ENCODE peak calls at places on chromosomes 4 and X, in eight cellular contexts. B is HFFc6, T is body of pancreas, G is RWPE1, L is fibroblast of pulmonary artery, P is tibial nerve, N is DND-41, D is breast epithelium. W is an unnamed sample.

GRCh38 chr4:102217345-102217744 is 127.9 kb downstream of the SLC39A8 start:
- DNase-seq in T (no peak), D (no peak), N (no peak), B (peak), P (no peak), G (no peak), L (no peak), W (no peak)

GRCh38 chrX:154051210-154051810 is 31.6 kb upstream of the IRAK1 start:
- DNase-seq in P (peak), G (peak), B (peak), T (peak), L (peak), N (peak), D (peak), W (peak)

GRCh38 chr4:57110635-57111546 is 706 bp upstream of the IGFBP7 start:
- DNase-seq in T (peak), B (peak), G (peak), N (peak), P (peak), D (peak), L (peak), W (no peak)

GRCh38 chr4:112403072-112403945 is 106.1 kb downstream of the ALPK1 start:
- DNase-seq in P (no peak), N (no peak), D (no peak), B (no peak), G (no peak), L (peak), T (no peak), W (no peak)

GRCh38 chrX:45400380-45400779 is 199.7 kb upstream of the DIPK2B start:
- DNase-seq in L (peak), G (no peak), N (no peak), T (no peak), P (no peak), B (peak), D (no peak), W (no peak)

GRCh38 chr4:54784188-54784671 is 126.5 kb downstream of the KIT start:
- DNase-seq in L (peak), B (peak), N (no peak), G (no peak), D (peak), T (peak), P (peak), W (peak)

GRCh38 chrX:139967300-139967699 is 2.0 kb upstream of the CXorf66 start:
- DNase-seq in D (no peak), G (no peak), P (no peak), L (peak), N (no peak), B (no peak), T (no peak), W (no peak)

GRCh38 chrX:30982467-30982866 is 89.4 kb downstream of the FTHL17 start:
- DNase-seq in P (no peak), D (no peak), N (no peak), G (no peak), B (no peak), T (no peak), L (no peak), W (no peak)

GRCh38 chr4:1019726-1020470 is 8.5 kb downstream of the FGFRL1 start:
- DNase-seq in L (no peak), N (no peak), D (no peak), G (no peak), P (no peak), T (no peak), B (no peak), W (no peak)
- TF ChIP-seq CTCF in L (no peak), N (no peak), D (no peak), G (no peak), P (no peak), T (no peak), B (no peak), W (no peak)

GRCh38 chr4:13143234-13143633 is 340.9 kb downstream of the RAB28 start:
- DNase-seq in D (no peak), N (no peak), G (no peak), T (no peak), L (no peak), P (no peak), B (no peak), W (no peak)

GRCh38 chr4:13142191-13142590 is 341.9 kb downstream of the RAB28 start:
- DNase-seq in T (no peak), B (no peak), G (no peak), N (no peak), L (no peak), D (no peak), P (no peak), W (no peak)

DNA sequence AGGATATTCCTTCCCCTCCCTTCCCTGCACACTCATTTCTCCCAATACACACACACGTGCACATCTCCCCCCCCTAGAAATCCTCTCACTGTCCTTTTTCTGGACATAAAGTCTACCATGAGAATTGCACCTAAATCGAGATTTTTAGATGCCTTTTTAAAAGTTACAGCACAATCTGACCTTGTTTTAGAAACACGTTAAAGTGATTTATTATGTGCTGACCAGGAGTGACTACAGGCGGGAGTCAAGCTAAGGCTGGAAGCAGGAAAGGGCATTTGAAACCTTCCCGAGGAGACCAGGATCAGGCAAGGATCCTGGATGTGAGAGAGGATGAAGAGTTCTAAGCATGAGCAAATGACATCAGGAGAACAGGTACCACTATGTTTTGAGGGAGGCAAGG is 340.4 kb downstream of the RAB28 start:
- DNase-seq in N (no peak), P (no peak), G (no peak), T (no peak), D (no peak), B (no peak), L (no peak), W (no peak)
- TF ChIP-seq CTCF in N (no peak), P (no peak), G (no peak), T (no peak), D (no peak), B (no peak), L (no peak), W (no peak)

GRCh38 chrX:119783026-119783425 is 8.4 kb downstream of the RPL39 start:
- DNase-seq in P (no peak), N (no peak), B (no peak), D (no peak), G (no peak), L (no peak), T (no peak), W (no peak)

GRCh38 chrX:119784747-119785446 is 6.5 kb downstream of the RPL39 start:
- DNase-seq in G (no peak), D (no peak), N (peak), L (peak), T (peak), B (peak), P (no peak), W (peak)
- TF ChIP-seq CTCF in G (no peak), D (no peak), N (peak), L (peak), T (no peak), B (peak), P (peak), W (peak)

GRCh38 chrX:46805270-46805669 is 31.6 kb upstream of the RP2 start:
- DNase-seq in B (no peak), D (no peak), G (no peak), T (no peak), P (no peak), L (no peak), N (no peak), W (no peak)

DNA sequence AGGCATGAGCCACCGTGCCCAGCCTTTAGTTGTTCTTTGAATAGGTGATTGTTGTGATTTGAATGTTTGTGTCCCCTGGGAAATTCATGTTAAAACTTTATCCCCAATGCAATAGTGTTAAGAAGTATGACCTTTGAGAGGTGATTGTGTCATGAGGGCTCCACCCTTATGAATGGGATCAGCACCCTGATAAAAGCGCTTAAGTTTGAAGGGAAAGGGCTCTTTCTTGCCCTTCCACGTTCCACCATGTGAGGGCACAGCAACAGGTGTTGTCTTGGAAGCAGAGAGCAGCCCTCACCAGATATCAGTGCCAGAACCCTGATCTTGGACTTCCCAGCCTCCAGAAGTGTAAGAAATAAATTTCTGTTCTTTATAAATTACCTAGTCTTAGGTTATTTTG is 33.7 kb upstream of the RP2 start:
- DNase-seq in P (no peak), B (no peak), T (no peak), L (no peak), G (no peak), N (no peak), D (no peak), W (no peak)
- TF ChIP-seq CTCF in P (no peak), B (peak), T (no peak), L (peak), G (no peak), N (peak), D (no peak), W (no peak)

GRCh38 chrX:19225906-19226305 is 103.6 kb upstream of the ADGRG2 start:
- DNase-seq in N (no peak), P (no peak), B (no peak), T (no peak), L (peak), G (peak), D (no peak), W (no peak)
- TF ChIP-seq CTCF in N (no peak), P (no peak), B (no peak), T (no peak), L (no peak), G (no peak), D (no peak), W (no peak)

DNA sequence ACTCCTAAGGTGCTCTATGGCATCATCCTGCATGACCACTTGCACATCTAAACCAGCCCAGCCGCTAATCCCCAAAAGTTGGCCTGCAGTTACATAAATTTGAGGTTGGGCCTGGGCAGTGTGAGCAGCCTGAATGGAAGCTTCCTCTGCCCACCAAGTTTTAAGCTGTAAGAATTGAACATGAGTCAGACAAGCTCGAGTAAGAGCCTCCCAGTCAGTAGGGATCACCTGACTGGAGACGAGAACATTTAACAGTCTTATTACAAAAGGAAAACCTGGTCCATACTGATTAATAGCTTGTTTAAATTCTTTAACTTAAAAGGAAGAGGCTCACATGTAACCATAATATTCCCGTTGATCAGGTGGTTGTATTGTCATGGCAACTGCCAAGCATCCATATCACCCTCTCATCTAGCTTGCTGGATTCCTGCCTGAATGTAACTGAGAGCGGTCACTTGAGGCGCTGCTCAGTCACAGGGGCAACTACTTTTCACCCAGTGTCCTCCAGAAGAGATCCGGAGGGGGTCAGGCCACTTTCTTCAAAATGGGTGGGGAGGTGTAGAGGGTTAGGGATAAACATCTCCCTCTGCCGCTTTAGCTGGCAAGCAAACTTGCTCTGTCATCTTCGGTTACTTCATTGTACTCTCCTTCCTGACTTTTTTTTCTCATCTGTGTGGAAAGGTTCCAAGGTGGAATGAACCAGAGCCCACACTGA is 56.6 kb upstream of the WDR1 start:
- DNase-seq in N (no peak), B (peak), P (no peak), D (peak), L (peak), T (no peak), G (no peak), W (no peak)
- TF ChIP-seq CTCF in N (no peak), B (peak), P (no peak), D (no peak), L (peak), T (no peak), G (no peak), W (no peak)

GRCh38 chr4:28007693-28008092 is 1147.1 kb downstream of the STIM2 start:
- DNase-seq in N (no peak), G (no peak), T (no peak), L (no peak), D (peak), B (no peak), P (no peak), W (no peak)

GRCh38 chr4:28006021-28006420 is 1145.4 kb downstream of the STIM2 start:
- DNase-seq in D (no peak), L (no peak), G (no peak), B (no peak), P (no peak), T (no peak), N (no peak), W (no peak)

DNA sequence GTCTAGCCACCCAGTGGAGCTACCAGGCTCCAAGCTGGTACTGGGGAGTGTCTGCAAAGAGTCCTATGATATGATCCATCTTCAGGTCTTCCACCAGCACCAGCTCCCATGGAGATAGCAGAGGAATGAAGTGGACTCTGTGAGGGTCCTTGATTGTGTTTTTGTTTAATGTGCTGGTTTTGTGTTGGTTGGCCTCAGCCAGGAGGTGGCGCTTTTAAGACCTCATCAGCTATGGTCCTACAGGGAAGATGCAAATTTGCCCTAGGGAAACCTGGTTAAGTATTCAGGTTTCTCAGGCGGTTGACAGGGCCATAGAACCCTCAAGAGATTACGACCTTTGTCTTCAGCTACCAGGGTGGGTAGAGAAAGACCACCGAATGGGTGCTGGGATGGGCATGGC is 1141.1 kb downstream of the STIM2 start:
- DNase-seq in P (no peak), T (no peak), G (no peak), D (no peak), L (no peak), B (no peak), N (no peak), W (no peak)
- TF ChIP-seq CTCF in P (no peak), T (no peak), G (no peak), D (no peak), L (no peak), B (peak), N (peak), W (no peak)

DNA sequence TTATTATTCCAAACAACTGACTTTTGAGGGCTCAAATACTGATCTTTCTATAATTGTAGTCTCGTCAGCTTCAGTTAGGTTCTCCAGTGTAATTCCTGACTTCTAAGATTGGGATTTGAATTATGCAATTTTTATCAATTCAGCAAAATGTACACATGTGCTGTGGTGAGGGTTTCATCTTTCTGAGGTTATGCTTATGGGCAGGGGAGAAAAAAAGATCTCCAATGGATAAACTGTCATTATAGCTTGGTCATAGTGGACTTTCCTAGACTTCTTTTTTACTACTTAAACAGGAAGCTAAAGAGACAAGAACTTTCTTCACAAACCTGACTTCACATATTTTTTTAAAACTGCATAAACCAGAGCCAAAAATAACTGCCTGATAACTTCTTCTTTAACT is 21.7 kb upstream of the SPP1 start:
- DNase-seq in L (no peak), N (no peak), T (no peak), D (no peak), P (no peak), B (no peak), G (no peak), W (no peak)
- TF ChIP-seq CTCF in L (no peak), N (no peak), T (no peak), D (no peak), P (no peak), B (no peak), G (no peak), W (no peak)